ENCODE peak calls at places on chromosomes 13 and 19, in five cellular contexts. K is GM20000; B is activated naive CD4-positive, alpha-beta T cell treated with Interleukin-2 at 50 U/mL for 16 hours; R is ascending aorta; T is T-helper 2 cell. Q is an unnamed sample.

GRCh38 chr19:2616741-2617392 is 85.6 kb downstream of the GNG7 start:
- DNase-seq in R (no peak), K (no peak), T (no peak), B (no peak), Q (no peak)

GRCh38 chr13:100409132-100409531 is 179.5 kb downstream of the GGACT start:
- DNase-seq in K (no peak), T (no peak), R (no peak), B (no peak), Q (no peak)

GRCh38 chr19:52200044-52200443 is 10.2 kb downstream of the PPP2R1A start:
- DNase-seq in T (no peak), B (no peak), K (no peak), R (peak; percentile 91), Q (no peak)

GRCh38 chr19:21084343-21084742 is 2.3 kb downstream of the ZNF714 start:
- DNase-seq in K (no peak), T (no peak), B (no peak), R (no peak), Q (no peak)

GRCh38 chr19:46611791-46612190 is 10.7 kb downstream of the CALM3 start:
- DNase-seq in R (no peak), K (no peak), B (no peak), T (no peak), Q (no peak)

GRCh38 chr13:100208596-100208995 is 119.7 kb downstream of the PCCA start:
- DNase-seq in T (no peak), R (no peak), B (no peak), K (no peak), Q (no peak)

GRCh38 chr13:38763446-38764381 is 76.8 kb downstream of the FREM2 start:
- DNase-seq in K (no peak), R (no peak), B (no peak), T (no peak), Q (no peak)

GRCh38 chr19:54606891-54607781 is 13.7 kb downstream of the LILRA1 start:
- DNase-seq in T (no peak), R (no peak), B (no peak), K (no peak), Q (no peak)

GRCh38 chr19:18741566-18742121 is 49.5 kb downstream of the COMP start:
- DNase-seq in K (no peak), T (no peak), R (no peak), B (no peak), Q (no peak)

GRCh38 chr19:48284891-48285290 is 15.0 kb downstream of the ZNF114 start:
- DNase-seq in K (no peak), T (no peak), B (no peak), R (no peak), Q (no peak)

GRCh38 chr13:39451860-39452301 is 151.1 kb downstream of the LHFPL6 start:
- DNase-seq in T (no peak), B (no peak), R (no peak), K (peak; percentile 2), Q (no peak)

GRCh38 chr13:100815476-100816046 is 141.0 kb upstream of the TMTC4 start:
- DNase-seq in T (no peak), R (no peak), K (no peak), B (no peak), Q (no peak)

GRCh38 chr13:36795463-36795862 is 23.6 kb upstream of the RFXAP start:
- DNase-seq in B (no peak), R (no peak), K (no peak), T (no peak), Q (no peak)

GRCh38 chr13:98254541-98254940 is 77.5 kb upstream of the RNF113B start:
- DNase-seq in T (no peak), R (no peak), K (no peak), B (no peak), Q (no peak)

GRCh38 chr13:34847751-34848150 is 94.3 kb upstream of the NBEA start:
- DNase-seq in K (no peak), B (no peak), T (no peak), R (no peak), Q (no peak)

GRCh38 chr13:29704648-29705047 is 109.2 kb upstream of the SLC7A1 start:
- DNase-seq in R (no peak), B (no peak), K (no peak), T (no peak), Q (no peak)

GRCh38 chr13:106118050-106118449 is 417.4 kb downstream of the EFNB2 start:
- DNase-seq in T (no peak), K (no peak), R (no peak), B (no peak), Q (no peak)

GRCh38 chr13:73880365-73880764 is 253.8 kb downstream of the KLF12 start:
- DNase-seq in R (no peak), K (no peak), B (no peak), T (no peak), Q (no peak)

GRCh38 chr19:47613165-47614146 is 4.5 kb downstream of the BICRA start:
- DNase-seq in B (no peak), T (no peak), R (no peak), K (no peak), Q (no peak)

GRCh38 chr19:40612831-40613668 is 11.9 kb downstream of the LTBP4 start:
- DNase-seq in R (peak; percentile 65), K (peak; percentile 88), T (no peak), B (peak; percentile 76), Q (peak; percentile 91)

GRCh38 chr19:50205681-50206138 is 2.3 kb downstream of the MYH14 start:
- DNase-seq in R (no peak), T (no peak), K (no peak), B (no peak), Q (no peak)